ENCODE peak calls at places on chromosomes 13 and 19, in four cellular contexts. D, E, X and Y are unnamed samples.

GRCh38 chr19:16628984-16629691 is 1.1 kb upstream of the MED26 start:
- DNase-seq in D (peak), E (peak), X (peak), Y (peak)

GRCh38 chr19:8482696-8483095 is 19.7 kb downstream of the PRAM1 start:
- DNase-seq in X (no peak), D (no peak), E (no peak), Y (no peak)

GRCh38 chr13:81393686-81394085 is 1052.8 kb upstream of the SPRY2 start:
- DNase-seq in E (no peak), X (no peak), D (no peak), Y (no peak)

GRCh38 chr13:51034906-51035305 is 76.2 kb downstream of the C13orf42 start:
- DNase-seq in D (no peak), E (no peak), X (no peak), Y (no peak)

GRCh38 chr19:16977306-16977705 is 49.3 kb downstream of the CPAMD8 start:
- DNase-seq in D (no peak), E (no peak), X (no peak), Y (no peak)

GRCh38 chr19:17611462-17612244 is 56.2 kb downstream of the COLGALT1 start:
- DNase-seq in X (no peak), E (no peak), D (no peak), Y (no peak)

GRCh38 chr13:23140492-23140891 is 40.3 kb upstream of the SGCG start:
- DNase-seq in E (no peak), X (no peak), D (no peak), Y (no peak)

GRCh38 chr13:112545866-112546265 is 42.1 kb downstream of the TUBGCP3 start:
- DNase-seq in D (peak), X (peak), E (no peak), Y (no peak)

GRCh38 chr13:68927387-68928026 is 1180.1 kb upstream of the ATXN8OS start:
- DNase-seq in D (no peak), X (no peak), E (no peak), Y (no peak)

GRCh38 chr13:70523622-70524021 is 415.4 kb upstream of the KLHL1 start:
- DNase-seq in E (peak), X (no peak), D (no peak), Y (no peak)

GRCh38 chr13:71873418-71874276 is 6.6 kb upstream of the DACH1 start:
- DNase-seq in D (no peak), X (no peak), E (no peak), Y (no peak)

GRCh38 chr13:111217661-111218060 is 102.6 kb downstream of the ARHGEF7 start:
- DNase-seq in D (no peak), E (no peak), X (no peak), Y (no peak)

GRCh38 chr19:751501-752341 is 809 bp downstream of the MISP start:
- DNase-seq in X (peak), E (no peak), D (peak), Y (no peak)

GRCh38 chr19:37334179-37335071 is 36.5 kb upstream of the ZNF527 start:
- DNase-seq in D (peak), E (peak), X (peak), Y (peak)

GRCh38 chr13:52651880-52652169 is 811 bp upstream of the SUGT1 start:
- DNase-seq in E (no peak), D (peak), X (no peak), Y (no peak)

GRCh38 chr13:51266642-51267041 is 44.4 kb downstream of the FAM124A start:
- DNase-seq in X (no peak), D (no peak), E (no peak), Y (no peak)

GRCh38 chr19:1864480-1865171 is 1.2 kb upstream of the KLF16 start:
- DNase-seq in X (peak), E (peak), D (no peak), Y (no peak)

GRCh38 chr13:54687173-54687572 is 1658.6 kb downstream of the OLFM4 start:
- DNase-seq in X (no peak), E (no peak), D (no peak), Y (no peak)

GRCh38 chr13:97413694-97414093 is 20.3 kb upstream of the RAP2A start:
- DNase-seq in D (no peak), E (no peak), X (no peak), Y (no peak)

GRCh38 chr13:99967884-99968520 is 3.6 kb downstream of the ZIC5 start:
- DNase-seq in X (no peak), D (no peak), E (no peak), Y (no peak)

GRCh38 chr19:10256970-10257615 is 5.1 kb downstream of the MRPL4 start:
- DNase-seq in X (no peak), D (no peak), E (no peak), Y (no peak)
- H3K4me3 ChIP-seq in X (no peak), D (no peak), E (no peak), Y (no peak)

GRCh38 chr13:31020996-31021395 is 88.5 kb downstream of the TEX26 start:
- DNase-seq in E (no peak), X (no peak), D (no peak), Y (no peak)
- H3K4me3 ChIP-seq in E (no peak), X (no peak), D (no peak), Y (no peak)

GRCh38 chr19:4597278-4597974 is 37.9 kb upstream of the SEMA6B start:
- DNase-seq in D (no peak), E (no peak), X (no peak), Y (no peak)

GRCh38 chr19:4600082-4600481 is 39.2 kb upstream of the TNFAIP8L1 start:
- DNase-seq in X (no peak), E (no peak), D (no peak), Y (no peak)

GRCh38 chr19:4597975-4598671 is 38.6 kb upstream of the SEMA6B start:
- DNase-seq in E (no peak), D (no peak), X (peak), Y (peak)

GRCh38 chr19:4600893-4601292 is 38.4 kb upstream of the TNFAIP8L1 start:
- DNase-seq in E (no peak), D (no peak), X (no peak), Y (no peak)

DNA sequence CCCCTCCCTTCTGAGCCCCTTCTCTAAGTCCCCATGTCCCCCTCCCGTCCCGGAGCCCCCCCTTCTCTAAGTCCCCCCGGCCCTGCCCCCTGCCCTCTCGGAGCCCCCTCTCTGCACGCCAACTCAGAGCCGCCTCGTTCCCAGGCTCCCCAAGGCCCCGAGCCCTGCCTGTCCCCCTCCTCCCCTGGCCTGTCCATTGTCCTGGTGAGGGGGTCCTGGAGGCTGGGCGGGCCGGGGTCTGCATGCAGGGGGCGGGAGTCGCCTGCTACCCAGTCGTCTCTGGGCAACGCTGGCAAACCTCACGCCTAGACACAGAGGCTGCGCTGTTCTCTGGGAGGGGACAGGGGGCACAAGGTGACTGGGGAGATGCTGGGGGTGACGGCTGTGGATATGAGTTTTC is 39.2 kb upstream of the SEMA6B start:
- DNase-seq in D (no peak), X (no peak), E (no peak), Y (no peak)
- H3K4me3 ChIP-seq in D (no peak), X (peak), E (no peak), Y (peak)

GRCh38 chr13:25455146-25455545 is 83.4 kb downstream of the ATP8A2 start:
- DNase-seq in X (no peak), E (no peak), D (no peak), Y (no peak)
- H3K4me3 ChIP-seq in X (no peak), E (no peak), D (no peak), Y (no peak)

GRCh38 chr13:47623862-47624261 is 377.2 kb downstream of the SUCLA2 start:
- DNase-seq in E (no peak), X (no peak), D (no peak), Y (no peak)
- H3K4me3 ChIP-seq in E (no peak), X (no peak), D (no peak), Y (no peak)

DNA sequence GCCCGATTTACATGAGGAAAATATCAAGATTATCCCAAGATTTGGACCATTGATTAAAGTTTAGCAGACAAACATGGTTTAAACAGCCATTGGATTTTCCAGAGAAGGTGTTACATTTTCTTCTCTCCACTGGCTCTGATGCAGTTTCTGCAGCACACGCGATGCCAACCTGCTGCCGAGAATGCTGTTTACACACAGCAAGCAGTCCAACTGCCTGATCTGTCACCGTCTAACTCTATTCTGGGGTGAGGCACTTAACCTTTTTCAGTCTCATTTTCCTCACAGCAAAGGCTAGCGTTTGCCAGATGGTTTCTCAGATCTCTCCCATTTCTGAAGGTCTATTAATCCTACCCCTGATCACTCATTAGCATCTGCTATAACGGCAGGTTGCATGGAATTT is 763.5 kb upstream of the GPC6 start:
- DNase-seq in D (no peak), X (no peak), E (no peak), Y (no peak)
- H3K4me3 ChIP-seq in D (no peak), X (no peak), E (no peak), Y (no peak)